ENCODE peak calls at places on chromosomes 7 and 10, in five cellular contexts. S is sigmoid colon, K is stomach, W is Panc1, B is GM23338. A is an unnamed sample.

GRCh38 chr10:47206449-47207279 is 93.3 kb upstream of the GDF10 start:
- DNase-seq in W (no peak), B (no peak), S (no peak), K (no peak), A (no peak)

GRCh38 chr10:91409069-91409868 is 875 bp upstream of the HECTD2 start:
- DNase-seq in K (peak; percentile 70), B (peak; percentile 61), W (peak; percentile 25), S (peak; percentile 97), A (no peak)

GRCh38 chr7:123242467-123243097 is 42.8 kb upstream of the SLC13A1 start:
- DNase-seq in K (no peak), W (no peak), B (no peak), S (no peak), A (no peak)

GRCh38 chr7:91347288-91347687 is 83.1 kb downstream of the FZD1 start:
- DNase-seq in W (no peak), S (no peak), B (no peak), K (no peak), A (no peak)

GRCh38 chr10:1462032-1462431 is 275.3 kb downstream of the ADARB2 start:
- DNase-seq in B (no peak), S (no peak), K (no peak), W (no peak), A (peak; percentile 61)

GRCh38 chr10:47008769-47009168 is 97.5 kb downstream of the PTPN20 start:
- DNase-seq in B (no peak), K (no peak), S (no peak), W (no peak), A (no peak)

GRCh38 chr10:23362069-23362830 is 17.7 kb upstream of the C10orf67 start:
- DNase-seq in K (no peak), S (no peak), W (no peak), B (no peak), A (no peak)

GRCh38 chr10:93991596-93992284 is 2.0 kb upstream of the PLCE1 start:
- DNase-seq in K (peak; percentile 51), B (peak; percentile 49), W (no peak), S (peak; percentile 73), A (no peak)

GRCh38 chr7:137020351-137020750 is 151.9 kb downstream of the CHRM2 start:
- DNase-seq in K (no peak), B (no peak), S (no peak), W (no peak), A (no peak)

GRCh38 chr10:131211965-131212619 is 99.4 kb downstream of the TCERG1L start:
- DNase-seq in K (peak; percentile 10), S (no peak), B (no peak), W (no peak), A (no peak)

GRCh38 chr10:77393821-77394501 is 243.6 kb downstream of the KCNMA1 start:
- DNase-seq in S (no peak), W (no peak), B (no peak), K (no peak), A (no peak)

GRCh38 chr7:150428671-150429451 is 21.6 kb upstream of the GIMAP8 start:
- DNase-seq in S (peak; percentile 70), B (peak; percentile 41), W (no peak), K (no peak), A (no peak)

DNA sequence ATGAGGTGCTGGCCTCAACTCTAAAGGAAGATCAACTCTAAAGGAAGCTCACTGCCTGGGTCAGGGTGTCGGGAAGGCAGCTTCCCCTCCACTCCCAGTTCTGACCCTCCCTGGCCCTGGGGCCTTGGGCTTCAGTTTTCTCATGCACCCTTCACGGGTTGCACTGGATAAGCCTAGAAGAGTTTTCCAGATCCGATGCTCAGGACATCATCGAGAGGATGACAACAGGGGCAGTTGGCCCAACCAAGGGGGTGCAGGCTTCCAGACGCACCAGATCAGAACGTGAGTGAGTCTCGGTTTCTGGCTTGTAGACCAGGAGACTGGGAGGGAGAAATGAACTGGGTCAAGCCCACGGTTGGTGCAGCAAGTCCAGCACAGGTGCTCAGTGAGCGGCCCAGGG is 34.2 kb upstream of the CHST15 start:
- DNase-seq in B (no peak), S (no peak), K (no peak), W (no peak), A (no peak)
- TF ChIP-seq POLR2AphosphoS5 in B (no peak), S (no peak), K (no peak), W (no peak), A (no peak)

GRCh38 chr10:113665806-113666354 is 2.0 kb upstream of the NRAP start:
- DNase-seq in B (peak; percentile 25), S (no peak), K (peak; percentile 33), W (no peak), A (no peak)
- TF ChIP-seq POLR2AphosphoS5 in B (no peak), S (no peak), K (no peak), W (no peak), A (no peak)

GRCh38 chr7:5450549-5451327 is 27.1 kb upstream of the TNRC18 start:
- DNase-seq in S (peak; percentile 81), W (no peak), B (peak; percentile 83), K (peak; percentile 55), A (peak; percentile 84)
- TF ChIP-seq POLR2AphosphoS5 in S (no peak), W (no peak), B (no peak), K (no peak), A (peak; percentile 32)

GRCh38 chr10:97648557-97649404 is 8.3 kb downstream of the PI4K2A start:
- DNase-seq in S (no peak), K (no peak), W (peak; percentile 76), B (peak; percentile 60), A (no peak)
- TF ChIP-seq POLR2AphosphoS5 in S (peak; percentile 17), K (no peak), W (no peak), B (no peak), A (no peak)

GRCh38 chr10:12513003-12513365 is 163.6 kb downstream of the CAMK1D start:
- DNase-seq in W (no peak), K (no peak), S (no peak), B (no peak), A (no peak)

GRCh38 chr10:12512292-12513002 is 163.1 kb downstream of the CAMK1D start:
- DNase-seq in K (no peak), S (no peak), B (no peak), W (no peak), A (no peak)

GRCh38 chr10:12510566-12510965 is 161.2 kb downstream of the CAMK1D start:
- DNase-seq in W (no peak), S (no peak), K (no peak), B (no peak), A (no peak)

GRCh38 chr10:12511651-12512050 is 162.3 kb downstream of the CAMK1D start:
- DNase-seq in W (no peak), K (no peak), B (no peak), S (no peak), A (no peak)

DNA sequence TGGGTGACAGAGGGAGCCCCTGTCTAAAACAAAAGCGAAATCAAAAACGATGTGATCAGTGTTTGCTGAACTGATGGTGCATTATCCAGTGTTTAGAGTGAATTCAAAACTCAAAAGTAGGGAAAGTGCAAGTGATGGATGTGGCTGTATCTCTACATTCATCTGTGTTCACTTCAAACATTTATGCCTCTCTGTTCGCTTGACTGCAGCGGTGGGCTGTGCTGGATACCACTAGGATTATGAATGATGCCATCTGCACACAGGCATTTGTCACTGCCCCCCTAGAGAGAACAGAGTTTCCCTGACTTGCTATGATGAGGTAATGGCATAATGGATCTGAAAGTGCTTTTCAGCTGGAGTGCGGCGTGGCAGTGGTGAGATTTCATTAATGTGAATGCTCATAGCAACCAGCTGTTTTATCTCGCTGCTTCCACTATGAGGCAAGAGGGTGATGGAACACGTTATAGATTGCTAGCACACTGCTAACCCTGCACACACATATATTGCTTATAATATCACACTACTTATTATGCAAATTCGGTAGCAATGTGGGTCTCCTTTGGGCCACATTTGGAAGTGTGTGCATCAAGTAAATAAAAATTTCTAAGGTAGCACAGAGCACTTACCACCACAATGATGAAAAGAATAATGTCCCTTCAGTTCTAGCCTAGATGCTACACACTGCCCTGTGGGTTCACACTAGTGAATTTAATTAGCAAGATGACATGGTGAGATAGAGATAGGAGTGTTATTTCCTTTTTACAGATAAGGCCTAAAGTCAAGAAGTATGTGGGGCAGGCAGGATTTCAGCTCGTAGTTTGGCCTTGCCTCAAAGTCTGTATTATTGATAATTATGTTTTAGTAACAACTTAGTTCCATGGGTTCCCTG is 164.7 kb downstream of the CAMK1D start:
- DNase-seq in W (no peak), S (no peak), K (no peak), B (no peak), A (no peak)
- TF ChIP-seq POLR2AphosphoS5 in W (no peak), S (no peak), K (no peak), B (no peak), A (no peak)

GRCh38 chr7:130921391-130922180 is 187.6 kb upstream of the KLF14 start:
- DNase-seq in S (peak; percentile 79), K (peak; percentile 64), B (peak; percentile 58), W (no peak), A (no peak)

GRCh38 chr7:130917669-130918128 is 183.7 kb upstream of the KLF14 start:
- DNase-seq in W (no peak), B (no peak), S (no peak), K (no peak), A (no peak)

GRCh38 chr7:130919316-130920103 is 185.5 kb upstream of the KLF14 start:
- DNase-seq in B (no peak), K (no peak), W (no peak), S (no peak), A (no peak)

GRCh38 chr7:130920122-130920521 is 186.1 kb upstream of the KLF14 start:
- DNase-seq in S (no peak), W (no peak), B (no peak), K (no peak), A (no peak)

GRCh38 chr7:130918129-130919052 is 184.4 kb upstream of the KLF14 start:
- DNase-seq in B (no peak), W (no peak), S (no peak), K (no peak), A (no peak)
- TF ChIP-seq POLR2AphosphoS5 in B (no peak), W (peak; percentile 55), S (no peak), K (no peak), A (no peak)